ENCODE peak calls at places on chromosomes 12 and 14, in seven cellular contexts. One of them, this sample, is unnamed.

GRCh38 chr14:61385002-61385685 is 63.8 kb downstream of the PRKCH start:
- DNase-seq in germinal center: no peak
- DNase-seq in stimulated activated CD4-positive, alpha-beta T cell treated with anti-CD3 and anti-CD28 coated beads, Interleukin-12 subunit alpha, Interleukin-12 subunit beta, amount 100 ng/mL, for 24 hours: no peak
- DNase-seq in NCI-H510A: no peak
- DNase-seq in HFFc6: no peak
- DNase-seq in EH: no peak
- DNase-seq in caudate nucleus: no peak
- DNase-seq in this sample: no peak

GRCh38 chr14:54944737-54945391 is 42.2 kb upstream of the GCH1 start:
- DNase-seq in germinal center: no peak
- DNase-seq in stimulated activated CD4-positive, alpha-beta T cell treated with anti-CD3 and anti-CD28 coated beads, Interleukin-12 subunit alpha, Interleukin-12 subunit beta, amount 100 ng/mL, for 24 hours: no peak
- DNase-seq in NCI-H510A: no peak
- DNase-seq in HFFc6: no peak
- DNase-seq in EH: no peak
- DNase-seq in caudate nucleus: no peak
- DNase-seq in this sample: no peak

GRCh38 chr12:122841544-122842321 is 6.5 kb downstream of the HIP1R start:
- DNase-seq in germinal center: no peak
- DNase-seq in stimulated activated CD4-positive, alpha-beta T cell treated with anti-CD3 and anti-CD28 coated beads, Interleukin-12 subunit alpha, Interleukin-12 subunit beta, amount 100 ng/mL, for 24 hours: no peak
- DNase-seq in NCI-H510A: peak; percentile 37
- DNase-seq in HFFc6: peak; percentile 79
- DNase-seq in EH: peak; percentile 90
- DNase-seq in caudate nucleus: peak; percentile 71
- DNase-seq in this sample: no peak

GRCh38 chr12:117388865-117389508 is 27.6 kb upstream of the NOS1 start:
- DNase-seq in germinal center: no peak
- DNase-seq in stimulated activated CD4-positive, alpha-beta T cell treated with anti-CD3 and anti-CD28 coated beads, Interleukin-12 subunit alpha, Interleukin-12 subunit beta, amount 100 ng/mL, for 24 hours: no peak
- DNase-seq in NCI-H510A: no peak
- DNase-seq in HFFc6: no peak
- DNase-seq in EH: no peak
- DNase-seq in caudate nucleus: no peak
- DNase-seq in this sample: no peak

GRCh38 chr12:67217647-67218046 is 51.5 kb upstream of the CAND1 start:
- DNase-seq in germinal center: no peak
- DNase-seq in stimulated activated CD4-positive, alpha-beta T cell treated with anti-CD3 and anti-CD28 coated beads, Interleukin-12 subunit alpha, Interleukin-12 subunit beta, amount 100 ng/mL, for 24 hours: no peak
- DNase-seq in NCI-H510A: no peak
- DNase-seq in HFFc6: no peak
- DNase-seq in EH: no peak
- DNase-seq in caudate nucleus: no peak
- DNase-seq in this sample: no peak

GRCh38 chr12:105522166-105522825 is 191.8 kb downstream of the C12orf75 start:
- DNase-seq in germinal center: no peak
- DNase-seq in stimulated activated CD4-positive, alpha-beta T cell treated with anti-CD3 and anti-CD28 coated beads, Interleukin-12 subunit alpha, Interleukin-12 subunit beta, amount 100 ng/mL, for 24 hours: no peak
- DNase-seq in NCI-H510A: no peak
- DNase-seq in HFFc6: peak; percentile 67
- DNase-seq in EH: peak; percentile 98
- DNase-seq in caudate nucleus: no peak
- DNase-seq in this sample: no peak

GRCh38 chr14:74275265-74275841 is 27.4 kb downstream of the ABCD4 start:
- DNase-seq in germinal center: no peak
- DNase-seq in stimulated activated CD4-positive, alpha-beta T cell treated with anti-CD3 and anti-CD28 coated beads, Interleukin-12 subunit alpha, Interleukin-12 subunit beta, amount 100 ng/mL, for 24 hours: no peak
- DNase-seq in NCI-H510A: no peak
- DNase-seq in HFFc6: peak; percentile 67
- DNase-seq in EH: peak; percentile 70
- DNase-seq in caudate nucleus: no peak
- DNase-seq in this sample: peak; percentile 45

GRCh38 chr14:76056128-76056527 is 70.6 kb downstream of the IFT43 start:
- DNase-seq in germinal center: no peak
- DNase-seq in stimulated activated CD4-positive, alpha-beta T cell treated with anti-CD3 and anti-CD28 coated beads, Interleukin-12 subunit alpha, Interleukin-12 subunit beta, amount 100 ng/mL, for 24 hours: no peak
- DNase-seq in NCI-H510A: no peak
- DNase-seq in HFFc6: no peak
- DNase-seq in EH: peak; percentile 27
- DNase-seq in caudate nucleus: no peak
- DNase-seq in this sample: no peak

GRCh38 chr12:111429760-111430417 is 24.2 kb downstream of the SH2B3 start:
- DNase-seq in germinal center: no peak
- DNase-seq in stimulated activated CD4-positive, alpha-beta T cell treated with anti-CD3 and anti-CD28 coated beads, Interleukin-12 subunit alpha, Interleukin-12 subunit beta, amount 100 ng/mL, for 24 hours: peak; percentile 45
- DNase-seq in NCI-H510A: no peak
- DNase-seq in HFFc6: no peak
- DNase-seq in EH: no peak
- DNase-seq in caudate nucleus: no peak
- DNase-seq in this sample: no peak

GRCh38 chr14:63203618-63204406 is 431 bp upstream of the RHOJ start:
- DNase-seq in germinal center: no peak
- DNase-seq in stimulated activated CD4-positive, alpha-beta T cell treated with anti-CD3 and anti-CD28 coated beads, Interleukin-12 subunit alpha, Interleukin-12 subunit beta, amount 100 ng/mL, for 24 hours: no peak
- DNase-seq in NCI-H510A: peak; percentile 5
- DNase-seq in HFFc6: peak; percentile 94
- DNase-seq in EH: peak; percentile 98
- DNase-seq in caudate nucleus: peak; percentile 39
- DNase-seq in this sample: peak; percentile 71

GRCh38 chr14:104390221-104390931 is 189.2 kb upstream of the C14orf180 start:
- DNase-seq in germinal center: no peak
- DNase-seq in stimulated activated CD4-positive, alpha-beta T cell treated with anti-CD3 and anti-CD28 coated beads, Interleukin-12 subunit alpha, Interleukin-12 subunit beta, amount 100 ng/mL, for 24 hours: no peak
- DNase-seq in NCI-H510A: no peak
- DNase-seq in HFFc6: no peak
- DNase-seq in EH: no peak
- DNase-seq in caudate nucleus: no peak
- DNase-seq in this sample: no peak

This sample was measured in NCI-H446.